ENCODE peak calls at places on chromosomes 16 and 17, in eight cellular contexts. C is left colon, J is GM10248, H is tibial nerve, M is GM23248, D is activated T-helper 1 cell treated with Interleukin-2 at 50 U/mL for 16 hours, E is BJ, K is naive B cell. A is an unnamed sample.

GRCh38 chr16:31108035-31108793 is at the start of gene BCKDK:
- DNase-seq in C (peak), J (peak), H (no peak), M (peak), D (peak), E (no peak), K (peak), A (peak)

GRCh38 chr17:41645371-41646063 is 21.1 kb upstream of the KRT17 start:
- DNase-seq in C (no peak), J (no peak), H (no peak), M (peak), D (no peak), E (no peak), K (no peak), A (no peak)

GRCh38 chr16:66935319-66936011 is at the start of gene CES2:
- DNase-seq in C (peak), J (no peak), H (no peak), M (peak), D (no peak), E (no peak), K (no peak), A (peak)

GRCh38 chr16:85235988-85236831 is 123.9 kb upstream of the CIBAR2 start:
- DNase-seq in C (peak), J (peak), H (no peak), M (peak), D (no peak), E (no peak), K (no peak), A (no peak)

GRCh38 chr16:10616744-10617640 is 36.6 kb upstream of the EMP2 start:
- DNase-seq in C (peak), J (no peak), H (peak), M (peak), D (no peak), E (no peak), K (no peak), A (peak)

GRCh38 chr17:29624586-29624985 is 1.9 kb upstream of the CORO6 start:
- DNase-seq in C (no peak), J (no peak), H (no peak), M (no peak), D (no peak), E (no peak), K (no peak), A (no peak)

GRCh38 chr16:70520612-70521297 is 2.6 kb downstream of the COG4 start:
- DNase-seq in C (no peak), J (peak), H (no peak), M (peak), D (no peak), E (no peak), K (no peak), A (no peak)

GRCh38 chr17:4631836-4632582 is 9.5 kb downstream of the ALOX15 start:
- DNase-seq in C (no peak), J (no peak), H (no peak), M (peak), D (no peak), E (no peak), K (no peak), A (no peak)

GRCh38 chr17:51435641-51436091 is 175.3 kb downstream of the UTP18 start:
- DNase-seq in C (peak), J (peak), H (no peak), M (peak), D (no peak), E (no peak), K (no peak), A (peak)

GRCh38 chr17:1379930-1380313 is 20.1 kb downstream of the YWHAE start:
- DNase-seq in C (no peak), J (peak), H (no peak), M (peak), D (no peak), E (no peak), K (no peak), A (no peak)

GRCh38 chr16:46482895-46483294 is 138.3 kb downstream of the SHCBP1 start:
- DNase-seq in C (no peak), J (no peak), H (no peak), M (no peak), D (no peak), E (no peak), K (no peak), A (no peak)

GRCh38 chr16:30997887-30998711 is 12.3 kb downstream of the STX1B start:
- DNase-seq in C (no peak), J (no peak), H (no peak), M (peak), D (no peak), E (peak), K (no peak), A (no peak)

GRCh38 chr17:48843172-48843900 is 12.5 kb downstream of the CALCOCO2 start:
- DNase-seq in C (no peak), J (no peak), H (no peak), M (peak), D (no peak), E (no peak), K (no peak), A (no peak)

GRCh38 chr17:9023389-9024210 is 2.3 kb downstream of the NTN1 start:
- DNase-seq in C (no peak), J (no peak), H (no peak), M (peak), D (no peak), E (no peak), K (no peak), A (no peak)

GRCh38 chr16:82470506-82471196 is 156.1 kb upstream of the CDH13 start:
- DNase-seq in C (peak), J (no peak), H (no peak), M (no peak), D (no peak), E (no peak), K (no peak), A (no peak)

GRCh38 chr17:81036128-81036891 is 1.4 kb downstream of the BAIAP2 start:
- DNase-seq in C (no peak), J (no peak), H (no peak), M (peak), D (no peak), E (no peak), K (no peak), A (no peak)

GRCh38 chr16:55832425-55832787 is 490 bp downstream of the CES1 start:
- DNase-seq in C (no peak), J (no peak), H (no peak), M (no peak), D (no peak), E (no peak), K (no peak), A (no peak)

GRCh38 chr17:17536702-17537101 is 40.5 kb upstream of the RASD1 start:
- DNase-seq in C (no peak), J (no peak), H (no peak), M (no peak), D (no peak), E (no peak), K (no peak), A (no peak)

GRCh38 chr17:46264456-46265198 is 30.3 kb upstream of the LRRC37A start:
- DNase-seq in C (no peak), J (no peak), H (no peak), M (peak), D (no peak), E (peak), K (no peak), A (no peak)